ENCODE peak calls at places on chromosomes 6 and 20, in eight cellular contexts. K, S, F, D, B, C, G and N are unnamed samples.

GRCh38 chr6:12751694-12752304 is 35.2 kb downstream of the PHACTR1 start:
- DNase-seq in K (peak), S (no peak), F (peak), D (peak), B (no peak), C (peak), G (peak), N (no peak)

GRCh38 chr20:48814633-48815032 is 13.2 kb downstream of the PREX1 start:
- DNase-seq in K (no peak), S (no peak), F (no peak), D (no peak), B (no peak), C (no peak), G (no peak), N (no peak)

GRCh38 chr20:45882469-45883099 is 1.6 kb downstream of the ZSWIM1 start:
- DNase-seq in K (no peak), S (no peak), F (no peak), D (no peak), B (no peak), C (no peak), G (no peak), N (no peak)

GRCh38 chr20:23050847-23051627 is 1.6 kb upstream of the THBD start:
- DNase-seq in K (peak), S (no peak), F (peak), D (no peak), B (no peak), C (peak), G (peak), N (peak)

GRCh38 chr20:460180-460579 is 2.2 kb downstream of the TBC1D20 start:
- DNase-seq in K (no peak), S (no peak), F (no peak), D (no peak), B (no peak), C (no peak), G (no peak), N (no peak)

GRCh38 chr6:53922571-53922981 is 127.8 kb downstream of the LRRC1 start:
- DNase-seq in K (no peak), S (no peak), F (no peak), D (no peak), B (no peak), C (no peak), G (no peak), N (no peak)

GRCh38 chr20:48951041-48951440 is 29.5 kb downstream of the ARFGEF2 start:
- DNase-seq in K (no peak), S (no peak), F (no peak), D (no peak), B (no peak), C (no peak), G (no peak), N (no peak)

GRCh38 chr6:13226071-13226470 is 102.3 kb downstream of the TBC1D7 start:
- DNase-seq in K (no peak), S (no peak), F (no peak), D (no peak), B (no peak), C (no peak), G (no peak), N (no peak)

GRCh38 chr6:107129370-107129925 is 14.1 kb upstream of the BEND3 start:
- DNase-seq in K (no peak), S (no peak), F (no peak), D (no peak), B (no peak), C (no peak), G (peak), N (no peak)

GRCh38 chr6:16756660-16757270 is 4.5 kb downstream of the ATXN1 start:
- DNase-seq in K (no peak), S (no peak), F (no peak), D (no peak), B (no peak), C (no peak), G (no peak), N (no peak)

GRCh38 chr6:161917645-161918044 is 643.8 kb upstream of the AGPAT4 start:
- DNase-seq in K (no peak), S (no peak), F (peak), D (no peak), B (no peak), C (no peak), G (no peak), N (no peak)

GRCh38 chr6:152310371-152310954 is 326.7 kb downstream of the SYNE1 start:
- DNase-seq in K (no peak), S (no peak), F (no peak), D (no peak), B (no peak), C (no peak), G (no peak), N (no peak)

GRCh38 chr6:33271098-33271607 is 523 bp downstream of the VPS52 start:
- DNase-seq in K (no peak), S (no peak), F (no peak), D (no peak), B (no peak), C (no peak), G (peak), N (no peak)